ENCODE peak calls at places on chromosomes 4 and X, in nine cellular contexts. One of them, this sample, is unnamed.

GRCh38 chrX:130024127-130024526 is 41.7 kb downstream of the BCORL1 start:
- DNase-seq in testis: peak; percentile 63
- DNase-seq in mucosa of descending colon: peak; percentile 90
- DNase-seq in astrocyte of the spinal cord: peak; percentile 25
- DNase-seq in PC-3: peak; percentile 43
- DNase-seq in fibroblast of lung: peak; percentile 13
- DNase-seq in A549: peak; percentile 40
- DNase-seq in lower lobe of right lung: peak; percentile 87
- DNase-seq in IMR-90: peak; percentile 17
- DNase-seq in this sample: peak; percentile 62

GRCh38 chr4:154490589-154491340 is 834 bp downstream of the DCHS2 start:
- DNase-seq in mucosa of descending colon: peak; percentile 53
- DNase-seq in PC-3: no peak
- DNase-seq in testis: no peak
- DNase-seq in A549: peak; percentile 17
- DNase-seq in astrocyte of the spinal cord: no peak
- DNase-seq in IMR-90: no peak
- DNase-seq in lower lobe of right lung: no peak
- DNase-seq in fibroblast of lung: no peak
- DNase-seq in this sample: no peak

GRCh38 chr4:101346312-101346561 is 1.1 kb downstream of the PPP3CA start:
- DNase-seq in astrocyte of the spinal cord: no peak
- DNase-seq in fibroblast of lung: no peak
- DNase-seq in A549: no peak
- DNase-seq in lower lobe of right lung: no peak
- DNase-seq in IMR-90: no peak
- DNase-seq in testis: peak; percentile 58
- DNase-seq in mucosa of descending colon: no peak
- DNase-seq in PC-3: no peak
- DNase-seq in this sample: no peak

GRCh38 chr4:139798456-139798855 is 132.8 kb downstream of the MGST2 start:
- DNase-seq in lower lobe of right lung: no peak
- DNase-seq in mucosa of descending colon: no peak
- DNase-seq in PC-3: no peak
- DNase-seq in astrocyte of the spinal cord: no peak
- DNase-seq in testis: no peak
- DNase-seq in A549: no peak
- DNase-seq in fibroblast of lung: peak; percentile 40
- DNase-seq in IMR-90: peak; percentile 10
- DNase-seq in this sample: no peak

GRCh38 chr4:1330761-1331590 is 16.0 kb upstream of the UVSSA start:
- DNase-seq in astrocyte of the spinal cord: no peak
- DNase-seq in mucosa of descending colon: peak; percentile 49
- DNase-seq in IMR-90: no peak
- DNase-seq in testis: no peak
- DNase-seq in PC-3: no peak
- DNase-seq in lower lobe of right lung: no peak
- DNase-seq in fibroblast of lung: no peak
- DNase-seq in A549: no peak
- DNase-seq in this sample: no peak

GRCh38 chr4:189117426-189117825 is 823.2 kb upstream of the FRG1 start:
- DNase-seq in testis: no peak
- DNase-seq in A549: no peak
- DNase-seq in astrocyte of the spinal cord: no peak
- DNase-seq in fibroblast of lung: no peak
- DNase-seq in lower lobe of right lung: no peak
- DNase-seq in IMR-90: peak; percentile 13
- DNase-seq in PC-3: peak; percentile 3
- DNase-seq in mucosa of descending colon: no peak
- DNase-seq in this sample: no peak

GRCh38 chr4:155403886-155404285 is 27.1 kb upstream of the MAP9 start:
- DNase-seq in PC-3: peak; percentile 71
- DNase-seq in astrocyte of the spinal cord: peak; percentile 59
- DNase-seq in fibroblast of lung: peak; percentile 37
- DNase-seq in lower lobe of right lung: no peak
- DNase-seq in IMR-90: peak; percentile 72
- DNase-seq in testis: no peak
- DNase-seq in mucosa of descending colon: no peak
- DNase-seq in A549: peak; percentile 6
- DNase-seq in this sample: peak; percentile 64

GRCh38 chrX:68822641-68823410 is 6.0 kb upstream of the EFNB1 start:
- DNase-seq in IMR-90: peak; percentile 47
- DNase-seq in mucosa of descending colon: peak; percentile 42
- DNase-seq in A549: peak; percentile 36
- DNase-seq in PC-3: peak; percentile 67
- DNase-seq in testis: peak; percentile 54
- DNase-seq in lower lobe of right lung: no peak
- DNase-seq in fibroblast of lung: peak; percentile 44
- DNase-seq in astrocyte of the spinal cord: peak; percentile 40
- DNase-seq in this sample: peak; percentile 72

GRCh38 chr4:62455871-62456270 is 1255.7 kb downstream of the ADGRL3 start:
- DNase-seq in mucosa of descending colon: no peak
- DNase-seq in astrocyte of the spinal cord: no peak
- DNase-seq in fibroblast of lung: peak; percentile 9
- DNase-seq in testis: no peak
- DNase-seq in IMR-90: no peak
- DNase-seq in A549: no peak
- DNase-seq in PC-3: peak; percentile 24
- DNase-seq in lower lobe of right lung: no peak
- DNase-seq in this sample: peak; percentile 1

GRCh38 chr4:128721896-128722295 is 87.6 kb upstream of the JADE1 start:
- DNase-seq in astrocyte of the spinal cord: no peak
- DNase-seq in fibroblast of lung: no peak
- DNase-seq in lower lobe of right lung: no peak
- DNase-seq in IMR-90: no peak
- DNase-seq in A549: no peak
- DNase-seq in PC-3: no peak
- DNase-seq in mucosa of descending colon: no peak
- DNase-seq in testis: no peak
- DNase-seq in this sample: no peak

GRCh38 chrX:68833855-68834331 is 5.1 kb downstream of the EFNB1 start:
- DNase-seq in astrocyte of the spinal cord: no peak
- DNase-seq in fibroblast of lung: no peak
- DNase-seq in A549: no peak
- DNase-seq in lower lobe of right lung: no peak
- DNase-seq in PC-3: peak; percentile 52
- DNase-seq in IMR-90: no peak
- DNase-seq in testis: no peak
- DNase-seq in mucosa of descending colon: peak; percentile 67
- DNase-seq in this sample: no peak

GRCh38 chr4:61024610-61025009 is 175.5 kb upstream of the ADGRL3 start:
- DNase-seq in testis: no peak
- DNase-seq in lower lobe of right lung: no peak
- DNase-seq in fibroblast of lung: no peak
- DNase-seq in IMR-90: no peak
- DNase-seq in A549: no peak
- DNase-seq in mucosa of descending colon: no peak
- DNase-seq in PC-3: no peak
- DNase-seq in astrocyte of the spinal cord: no peak
- DNase-seq in this sample: no peak

GRCh38 chrX:21666679-21667078 is 8.5 kb upstream of the KLHL34 start:
- DNase-seq in IMR-90: peak; percentile 22
- DNase-seq in PC-3: peak; percentile 81
- DNase-seq in A549: no peak
- DNase-seq in testis: no peak
- DNase-seq in lower lobe of right lung: no peak
- DNase-seq in mucosa of descending colon: no peak
- DNase-seq in fibroblast of lung: peak; percentile 52
- DNase-seq in astrocyte of the spinal cord: peak; percentile 27
- DNase-seq in this sample: no peak

GRCh38 chr4:16140520-16141249 is 56.9 kb upstream of the PROM1 start:
- DNase-seq in IMR-90: peak; percentile 68
- DNase-seq in A549: no peak
- DNase-seq in mucosa of descending colon: no peak
- DNase-seq in astrocyte of the spinal cord: peak; percentile 98
- DNase-seq in testis: no peak
- DNase-seq in fibroblast of lung: peak; percentile 99
- DNase-seq in lower lobe of right lung: no peak
- DNase-seq in PC-3: peak; percentile 94
- DNase-seq in this sample: peak; percentile 97

GRCh38 chrX:147828719-147829118 is 83.0 kb upstream of the FMR1 start:
- DNase-seq in astrocyte of the spinal cord: no peak
- DNase-seq in testis: no peak
- DNase-seq in PC-3: no peak
- DNase-seq in IMR-90: no peak
- DNase-seq in A549: no peak
- DNase-seq in fibroblast of lung: no peak
- DNase-seq in mucosa of descending colon: no peak
- DNase-seq in lower lobe of right lung: no peak
- DNase-seq in this sample: no peak

GRCh38 chr4:41458689-41459088 is 79.3 kb upstream of the LIMCH1 start:
- DNase-seq in A549: no peak
- DNase-seq in fibroblast of lung: no peak
- DNase-seq in IMR-90: no peak
- DNase-seq in PC-3: peak; percentile 26
- DNase-seq in mucosa of descending colon: no peak
- DNase-seq in testis: no peak
- DNase-seq in astrocyte of the spinal cord: no peak
- DNase-seq in lower lobe of right lung: no peak
- DNase-seq in this sample: no peak

GRCh38 chrX:150036181-150036580 is 97.9 kb upstream of the EOLA2 start:
- DNase-seq in A549: peak; percentile 41
- DNase-seq in testis: no peak
- DNase-seq in lower lobe of right lung: no peak
- DNase-seq in IMR-90: peak; percentile 70
- DNase-seq in PC-3: peak; percentile 83
- DNase-seq in astrocyte of the spinal cord: peak; percentile 57
- DNase-seq in fibroblast of lung: peak; percentile 65
- DNase-seq in mucosa of descending colon: no peak
- DNase-seq in this sample: no peak

GRCh38 chrX:110268395-110268794 is 49.5 kb downstream of the AMMECR1 start:
- DNase-seq in testis: no peak
- DNase-seq in lower lobe of right lung: no peak
- DNase-seq in PC-3: no peak
- DNase-seq in astrocyte of the spinal cord: no peak
- DNase-seq in IMR-90: no peak
- DNase-seq in mucosa of descending colon: no peak
- DNase-seq in fibroblast of lung: no peak
- DNase-seq in A549: no peak
- DNase-seq in this sample: no peak

GRCh38 chr4:110442309-110442708 is 33.6 kb upstream of the ENPEP start:
- DNase-seq in PC-3: peak; percentile 25
- DNase-seq in fibroblast of lung: no peak
- DNase-seq in testis: no peak
- DNase-seq in mucosa of descending colon: no peak
- DNase-seq in IMR-90: no peak
- DNase-seq in lower lobe of right lung: no peak
- DNase-seq in A549: no peak
- DNase-seq in astrocyte of the spinal cord: no peak
- DNase-seq in this sample: no peak

GRCh38 chr4:121472937-121473721 is 92.3 kb upstream of the QRFPR start:
- DNase-seq in astrocyte of the spinal cord: no peak
- DNase-seq in IMR-90: no peak
- DNase-seq in fibroblast of lung: no peak
- DNase-seq in lower lobe of right lung: no peak
- DNase-seq in testis: no peak
- DNase-seq in A549: no peak
- DNase-seq in mucosa of descending colon: no peak
- DNase-seq in PC-3: no peak
- DNase-seq in this sample: no peak

GRCh38 chr4:38075370-38076152 is 115.4 kb downstream of the PTTG2 start:
- DNase-seq in fibroblast of lung: peak; percentile 32
- DNase-seq in lower lobe of right lung: no peak
- DNase-seq in IMR-90: peak; percentile 43
- DNase-seq in mucosa of descending colon: no peak
- DNase-seq in astrocyte of the spinal cord: no peak
- DNase-seq in A549: no peak
- DNase-seq in PC-3: no peak
- DNase-seq in testis: no peak
- DNase-seq in this sample: peak; percentile 61

GRCh38 chrX:102546818-102547493 is 30.4 kb upstream of the TMSB15A start:
- DNase-seq in IMR-90: no peak
- DNase-seq in A549: no peak
- DNase-seq in astrocyte of the spinal cord: no peak
- DNase-seq in mucosa of descending colon: no peak
- DNase-seq in PC-3: no peak
- DNase-seq in testis: peak; percentile 15
- DNase-seq in lower lobe of right lung: no peak
- DNase-seq in fibroblast of lung: no peak
- DNase-seq in this sample: no peak

GRCh38 chr4:38085394-38086150 is 125.4 kb downstream of the PTTG2 start:
- DNase-seq in PC-3: no peak
- DNase-seq in astrocyte of the spinal cord: no peak
- DNase-seq in testis: no peak
- DNase-seq in fibroblast of lung: no peak
- DNase-seq in mucosa of descending colon: no peak
- DNase-seq in IMR-90: no peak
- DNase-seq in A549: no peak
- DNase-seq in lower lobe of right lung: no peak
- DNase-seq in this sample: no peak

GRCh38 chr4:163107754-163108153 is 58.9 kb downstream of the NAF1 start:
- DNase-seq in lower lobe of right lung: no peak
- DNase-seq in PC-3: peak; percentile 30
- DNase-seq in mucosa of descending colon: no peak
- DNase-seq in astrocyte of the spinal cord: peak; percentile 41
- DNase-seq in fibroblast of lung: peak; percentile 10
- DNase-seq in IMR-90: peak; percentile 46
- DNase-seq in testis: no peak
- DNase-seq in A549: no peak
- DNase-seq in this sample: peak; percentile 53
- TF ChIP-seq CTCF in lower lobe of right lung: peak; percentile 17
- TF ChIP-seq CTCF in PC-3: peak; percentile 48
- TF ChIP-seq CTCF in mucosa of descending colon: no peak
- TF ChIP-seq CTCF in astrocyte of the spinal cord: peak; percentile 27
- TF ChIP-seq CTCF in fibroblast of lung: peak; percentile 22
- TF ChIP-seq CTCF in IMR-90: peak; percentile 54
- TF ChIP-seq CTCF in testis: no peak
- TF ChIP-seq CTCF in A549: peak; percentile 14
- TF ChIP-seq CTCF in this sample: peak; percentile 42

GRCh38 chrX:19343085-19343461 is 654 bp upstream of the PDHA1 start:
- DNase-seq in testis: no peak
- DNase-seq in PC-3: no peak
- DNase-seq in A549: no peak
- DNase-seq in mucosa of descending colon: no peak
- DNase-seq in astrocyte of the spinal cord: no peak
- DNase-seq in lower lobe of right lung: no peak
- DNase-seq in IMR-90: no peak
- DNase-seq in fibroblast of lung: no peak
- DNase-seq in this sample: no peak
- H3K4me3 ChIP-seq in testis: peak overlapping the region; percentile 68
- H3K4me3 ChIP-seq in PC-3: peak overlapping the region; percentile 80
- H3K4me3 ChIP-seq in A549: peak overlapping the region; percentile 86
- H3K4me3 ChIP-seq in mucosa of descending colon: no peak overlapping the region
- H3K4me3 ChIP-seq in astrocyte of the spinal cord: peak overlapping the region; percentile 27
- H3K4me3 ChIP-seq in lower lobe of right lung: peak overlapping the region; percentile 70
- H3K4me3 ChIP-seq in IMR-90: peak overlapping the region; percentile 56
- H3K4me3 ChIP-seq in fibroblast of lung: peak overlapping the region; percentile 69
- H3K4me3 ChIP-seq in this sample: peak overlapping the region; percentile 54

GRCh38 chr4:29081230-29081955 is 1638.8 kb upstream of the PCDH7 start:
- DNase-seq in A549: no peak
- DNase-seq in fibroblast of lung: peak; percentile 1
- DNase-seq in lower lobe of right lung: no peak
- DNase-seq in PC-3: peak; percentile 54
- DNase-seq in mucosa of descending colon: no peak
- DNase-seq in IMR-90: peak; percentile 28
- DNase-seq in astrocyte of the spinal cord: peak; percentile 29
- DNase-seq in testis: no peak
- DNase-seq in this sample: peak; percentile 17
- TF ChIP-seq CTCF in A549: no peak
- TF ChIP-seq CTCF in fibroblast of lung: peak; percentile 47
- TF ChIP-seq CTCF in lower lobe of right lung: no peak
- TF ChIP-seq CTCF in PC-3: peak; percentile 59
- TF ChIP-seq CTCF in mucosa of descending colon: no peak
- TF ChIP-seq CTCF in IMR-90: peak; percentile 46
- TF ChIP-seq CTCF in astrocyte of the spinal cord: peak; percentile 34
- TF ChIP-seq CTCF in testis: no peak
- TF ChIP-seq CTCF in this sample: peak; percentile 23

GRCh38 chr4:185730387-185730786 is 81.6 kb downstream of the SORBS2 start:
- DNase-seq in IMR-90: no peak
- DNase-seq in lower lobe of right lung: no peak
- DNase-seq in PC-3: no peak
- DNase-seq in mucosa of descending colon: no peak
- DNase-seq in A549: no peak
- DNase-seq in astrocyte of the spinal cord: peak; percentile 73
- DNase-seq in testis: no peak
- DNase-seq in fibroblast of lung: peak; percentile 75
- DNase-seq in this sample: peak; percentile 82
- H3K4me3 ChIP-seq in IMR-90: no peak overlapping the region
- H3K4me3 ChIP-seq in lower lobe of right lung: no peak overlapping the region
- H3K4me3 ChIP-seq in PC-3: no peak overlapping the region
- H3K4me3 ChIP-seq in mucosa of descending colon: no peak overlapping the region
- H3K4me3 ChIP-seq in A549: no peak overlapping the region
- H3K4me3 ChIP-seq in astrocyte of the spinal cord: no peak overlapping the region
- H3K4me3 ChIP-seq in testis: no peak overlapping the region
- H3K4me3 ChIP-seq in fibroblast of lung: no peak overlapping the region
- H3K4me3 ChIP-seq in this sample: no peak overlapping the region

This sample was measured in choroid plexus epithelial cell.